ENCODE peak calls at places on chromosomes 13 and 19, in nine cellular contexts. H is tibial nerve, E is AG04449, Q is heart right ventricle, B is HL-60, I is choroid plexus epithelial cell, L is SK-N-SH, Z is fibroblast of pulmonary artery, J is left lung. C is an unnamed sample.
A peak's percentile ranks its signal among the peaks of the same experiment; 100 is the strongest.

GRCh38 chr19:18086590-18087138 is at the start of gene IL12RB1:
- DNase-seq in H (no peak), E (no peak), Q (no peak), B (no peak), I (peak; percentile 28), L (no peak), Z (no peak), J (no peak), C (peak; percentile 25)

GRCh38 chr19:35757231-35757748 is 461 bp upstream of the HSPB6 start:
- DNase-seq in H (peak; percentile 84), E (peak; percentile 67), Q (peak; percentile 87), B (no peak), I (peak; percentile 99), L (peak; percentile 70), Z (peak; percentile 95), J (peak; percentile 83), C (peak; percentile 74)

GRCh38 chr13:33279898-33280549 is 5.5 kb downstream of the STARD13 start:
- DNase-seq in H (no peak), E (no peak), Q (no peak), B (no peak), I (peak; percentile 80), L (no peak), Z (peak; percentile 77), J (no peak), C (no peak)

GRCh38 chr13:68714292-68714691 is 1393.3 kb upstream of the ATXN8OS start:
- DNase-seq in H (no peak), E (no peak), Q (no peak), B (no peak), I (peak; percentile 11), L (no peak), Z (no peak), J (no peak), C (no peak)

GRCh38 chr19:18982669-18983068 is 41.7 kb upstream of the HOMER3 start:
- DNase-seq in H (no peak), E (no peak), Q (no peak), B (no peak), I (no peak), L (no peak), Z (no peak), J (no peak), C (no peak)

GRCh38 chr13:108322206-108322824 is 52.8 kb downstream of the TNFSF13B start:
- DNase-seq in H (no peak), E (no peak), Q (no peak), B (peak; percentile 28), I (peak; percentile 72), L (peak; percentile 36), Z (peak; percentile 64), J (no peak), C (peak; percentile 68)

GRCh38 chr13:24613755-24614154 is 66.5 kb upstream of the ATP12A start:
- DNase-seq in H (no peak), E (no peak), Q (no peak), B (no peak), I (no peak), L (no peak), Z (no peak), J (no peak), C (no peak)

GRCh38 chr13:89568746-89569145 is 1778.7 kb upstream of the MIR17HG start:
- DNase-seq in H (no peak), E (no peak), Q (no peak), B (no peak), I (no peak), L (no peak), Z (no peak), J (no peak), C (no peak)

GRCh38 chr19:5036733-5037681 is 68.1 kb downstream of the KDM4B start:
- DNase-seq in H (no peak), E (no peak), Q (peak; percentile 56), B (no peak), I (peak; percentile 72), L (peak; percentile 88), Z (peak; percentile 54), J (no peak), C (no peak)

GRCh38 chr13:72726721-72727416 is 560 bp downstream of the MZT1 start:
- DNase-seq in H (no peak), E (no peak), Q (peak; percentile 49), B (peak; percentile 47), I (peak; percentile 23), L (peak; percentile 77), Z (no peak), J (peak; percentile 89), C (peak; percentile 79)

GRCh38 chr13:107322228-107322627 is 754.3 kb upstream of the ARGLU1 start:
- DNase-seq in H (no peak), E (no peak), Q (no peak), B (no peak), I (no peak), L (no peak), Z (no peak), J (no peak), C (no peak)

DNA sequence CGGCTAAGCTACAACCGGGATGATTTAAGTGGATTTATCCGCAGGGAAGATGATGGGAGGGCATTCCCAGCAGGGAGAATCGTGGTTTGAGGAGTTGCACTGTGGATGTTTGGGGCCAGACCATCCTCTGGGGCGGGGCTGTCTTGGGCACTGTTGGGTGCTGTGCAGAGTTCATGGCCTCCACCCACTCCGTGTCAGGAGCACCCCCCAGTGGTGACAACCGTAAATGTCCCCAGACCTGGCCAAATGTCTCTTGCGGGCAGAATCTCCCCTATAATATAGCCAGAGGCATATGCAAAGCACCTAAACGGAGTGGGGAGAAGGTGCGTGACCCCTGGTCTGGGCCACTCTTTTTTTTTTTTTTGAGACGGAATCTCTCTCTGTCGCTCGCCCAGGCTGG is 40.2 kb downstream of the SMIM24 start:
- DNase-seq in H (no peak), E (no peak), Q (peak; percentile 57), B (no peak), I (no peak), L (peak; percentile 67), Z (peak; percentile 30), J (peak; percentile 81), C (peak; percentile 63)
- TF ChIP-seq CTCF in H (peak; percentile 33), E (peak; percentile 28), Q (peak; percentile 17), B (peak; percentile 28), I (peak; percentile 57), L (peak; percentile 45), Z (peak; percentile 42), J (peak; percentile 44), C (peak; percentile 52)

GRCh38 chr19:46366620-46367277 is 19.9 kb downstream of the PPP5C start:
- DNase-seq in H (no peak), E (no peak), Q (no peak), B (no peak), I (no peak), L (no peak), Z (no peak), J (no peak), C (no peak)

GRCh38 chr19:46367434-46367833 is 20.5 kb downstream of the PPP5C start:
- DNase-seq in H (no peak), E (no peak), Q (no peak), B (no peak), I (no peak), L (no peak), Z (no peak), J (no peak), C (no peak)

GRCh38 chr19:46371371-46371901 is 24.5 kb downstream of the PPP5C start:
- DNase-seq in H (no peak), E (no peak), Q (no peak), B (no peak), I (peak; percentile 23), L (no peak), Z (peak; percentile 39), J (peak; percentile 45), C (no peak)

GRCh38 chr19:46368116-46368515 is 21.2 kb downstream of the PPP5C start:
- DNase-seq in H (no peak), E (no peak), Q (no peak), B (no peak), I (no peak), L (no peak), Z (no peak), J (peak; percentile 39), C (no peak)

DNA sequence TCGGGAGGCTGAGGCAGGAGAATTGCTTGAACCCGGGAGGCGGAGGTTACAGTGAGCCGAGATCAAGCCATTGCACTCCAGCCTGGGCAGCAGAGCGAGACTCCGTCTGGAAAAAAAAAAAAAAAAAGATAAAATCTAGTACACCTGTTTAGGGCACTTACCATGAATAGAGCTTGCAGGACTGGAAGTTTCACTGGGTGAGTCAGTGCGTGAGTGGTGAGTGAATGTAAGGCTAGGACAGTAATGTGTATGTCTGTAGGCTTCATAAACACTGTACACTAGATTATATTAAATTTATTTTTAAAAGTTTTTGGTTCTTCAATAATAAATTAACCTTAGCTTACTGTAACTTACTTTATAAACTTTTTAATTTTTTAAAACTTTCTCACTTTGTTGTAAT is 22.9 kb downstream of the PPP5C start:
- DNase-seq in H (no peak), E (no peak), Q (no peak), B (no peak), I (no peak), L (no peak), Z (no peak), J (peak; percentile 8), C (no peak)
- H3K4me3 ChIP-seq in H (no peak overlapping the region), E (no peak overlapping the region), Q (no peak overlapping the region), B (no peak overlapping the region), I (no peak overlapping the region), L (no peak overlapping the region), Z (no peak overlapping the region), J (no peak overlapping the region), C (no peak overlapping the region)

DNA sequence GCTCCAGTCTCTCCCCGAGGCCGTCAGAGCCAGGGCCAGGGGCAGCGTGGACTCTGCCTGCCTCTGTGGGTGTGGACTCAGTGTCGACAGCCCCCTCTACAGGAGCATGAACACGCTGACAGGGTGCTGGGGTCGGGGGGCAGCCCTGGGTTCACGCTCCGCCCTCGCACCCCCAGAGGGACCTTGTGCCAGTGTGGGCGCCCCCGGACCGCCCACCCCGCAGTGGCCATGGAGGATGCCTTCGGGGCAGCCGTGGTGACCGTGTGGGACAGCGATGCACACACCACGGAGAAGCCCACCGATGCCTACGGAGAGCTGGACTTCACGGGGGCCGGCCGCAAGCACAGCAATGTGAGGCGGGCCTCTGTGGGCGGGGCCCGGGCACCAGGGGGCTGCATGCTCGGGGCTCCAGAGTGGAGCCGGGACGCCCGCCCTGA is 8.3 kb downstream of the TRPM4 start:
- DNase-seq in H (no peak), E (no peak), Q (no peak), B (no peak), I (no peak), L (peak; percentile 51), Z (no peak), J (no peak), C (no peak)
- TF ChIP-seq CTCF in H (no peak), E (no peak), Q (no peak), B (no peak), I (peak; percentile 27), L (no peak), Z (no peak), J (no peak), C (no peak)

DNA sequence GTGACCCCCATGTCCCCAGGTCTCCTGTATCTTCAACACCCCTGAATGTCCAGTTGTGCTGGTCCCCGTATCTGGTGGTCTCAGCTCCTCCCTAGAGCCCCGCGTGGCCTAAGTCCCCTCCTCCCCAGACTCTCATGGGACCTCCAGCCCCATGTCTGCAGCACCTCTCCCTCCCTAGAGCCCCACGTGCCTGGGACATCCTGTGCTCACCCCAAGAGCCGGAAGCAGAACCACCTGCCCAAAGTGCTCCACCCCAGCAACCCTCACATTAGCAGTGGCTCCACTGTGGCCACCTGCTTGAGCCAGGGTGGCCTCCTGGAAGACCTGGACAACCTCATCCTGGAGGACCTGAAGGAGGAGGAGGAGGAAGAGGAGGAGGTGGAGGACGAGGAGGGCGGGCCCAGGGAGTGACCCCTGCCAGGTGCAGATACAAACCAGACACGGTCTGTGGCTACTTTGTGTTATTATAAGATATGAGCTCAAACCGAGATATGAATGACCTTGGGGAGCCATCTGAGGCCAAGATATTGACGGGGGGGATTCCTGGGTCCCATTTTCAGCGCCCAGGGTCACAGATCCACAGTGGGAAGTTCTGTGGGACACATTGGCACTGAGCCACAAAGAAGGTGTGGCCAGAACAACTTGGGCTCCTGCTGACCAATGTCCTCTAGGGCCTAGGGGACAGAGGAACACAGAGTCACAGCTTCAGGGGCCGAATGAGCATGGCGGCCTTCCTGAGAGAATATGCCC is 6.0 kb downstream of the SHFL start:
- DNase-seq in H (no peak), E (no peak), Q (no peak), B (no peak), I (no peak), L (no peak), Z (no peak), J (no peak), C (peak; percentile 39)
- H3K4me3 ChIP-seq in H (no peak overlapping the region), E (no peak overlapping the region), Q (no peak overlapping the region), B (no peak overlapping the region), I (no peak overlapping the region), L (no peak overlapping the region), Z (no peak overlapping the region), J (no peak overlapping the region), C (no peak overlapping the region)